ENCODE peak calls at places on chromosomes 12 and 14, in four cellular contexts. S is GM06990, T is mammary epithelial cell, V is A673. B is an unnamed sample.

GRCh38 chr14:80278293-80279037 is 67.2 kb upstream of the DIO2 start:
- DNase-seq in V (no peak), T (no peak), S (no peak), B (peak; percentile 39)

GRCh38 chr14:28298156-28298555 is 468.4 kb upstream of the FOXG1 start:
- DNase-seq in T (no peak), V (no peak), S (no peak), B (no peak)

GRCh38 chr12:107458990-107459389 is 226.6 kb upstream of the PWP1 start:
- DNase-seq in T (no peak), S (no peak), V (no peak), B (no peak)

GRCh38 chr14:78220273-78220672 is 50.1 kb downstream of the NRXN3 start:
- DNase-seq in S (no peak), V (no peak), T (no peak), B (no peak)

GRCh38 chr14:35368993-35369392 is 35.6 kb downstream of the NFKBIA start:
- DNase-seq in T (no peak), S (no peak), V (no peak), B (peak; percentile 36)

GRCh38 chr14:37974421-37974820 is 233.3 kb upstream of the SSTR1 start:
- DNase-seq in T (no peak), V (no peak), S (no peak), B (no peak)

GRCh38 chr14:52862652-52863338 is 71.4 kb upstream of the GNPNAT1 start:
- DNase-seq in V (peak; percentile 31), T (peak; percentile 35), S (no peak), B (no peak)

GRCh38 chr14:30888480-30889243 is 14.3 kb downstream of the COCH start:
- DNase-seq in V (no peak), T (no peak), S (no peak), B (no peak)

GRCh38 chr12:58095002-58095401 is 153.6 kb downstream of the ATP23 start:
- DNase-seq in S (no peak), V (no peak), T (no peak), B (no peak)

GRCh38 chr14:69473271-69473670 is 11.3 kb upstream of the PLEKHD1 start:
- DNase-seq in V (no peak), S (no peak), T (peak; percentile 14), B (no peak)

GRCh38 chr14:72646861-72647528 is 246.9 kb downstream of the DPF3 start:
- DNase-seq in V (no peak), T (no peak), S (no peak), B (no peak)

GRCh38 chr12:93377252-93377542 is 528 bp upstream of the NUDT4 start:
- DNase-seq in T (no peak), S (no peak), V (no peak), B (no peak)

GRCh38 chr12:27449893-27450534 is 3.5 kb downstream of the SMCO2 start:
- DNase-seq in S (no peak), V (no peak), T (no peak), B (no peak)

GRCh38 chr12:73421832-73422231 is 1115.8 kb upstream of the ATXN7L3B start:
- DNase-seq in T (peak; percentile 90), V (no peak), S (no peak), B (no peak)

GRCh38 chr14:102592969-102593840 is 756 bp downstream of the RCOR1 start:
- DNase-seq in S (peak; percentile 69), T (peak; percentile 35), V (peak; percentile 67), B (peak; percentile 61)

GRCh38 chr12:68223067-68223747 is 2.4 kb downstream of the IL26 start:
- DNase-seq in V (peak; percentile 88), T (peak; percentile 71), S (peak; percentile 29), B (peak; percentile 81)

GRCh38 chr14:60508707-60509437 is at the start of gene SIX6:
- DNase-seq in T (no peak), S (no peak), V (peak; percentile 79), B (no peak)

GRCh38 chr12:119693006-119693405 is 25.1 kb downstream of the PRKAB1 start:
- DNase-seq in S (no peak), V (peak; percentile 80), T (peak; percentile 17), B (peak; percentile 72)

GRCh38 chr12:112777387-112778025 is 14.0 kb upstream of the RPH3A start:
- DNase-seq in T (no peak), S (no peak), V (no peak), B (no peak)

GRCh38 chr12:124506145-124506831 is 61.1 kb downstream of the NCOR2 start:
- DNase-seq in V (peak; percentile 98), S (no peak), T (no peak), B (peak; percentile 89)

GRCh38 chr12:52629251-52630103 is 11.1 kb upstream of the KRT73 start:
- DNase-seq in T (no peak), S (no peak), V (no peak), B (no peak)

GRCh38 chr14:35403085-35403396 is 1.5 kb downstream of the NFKBIA start:
- DNase-seq in V (peak; percentile 30), S (peak; percentile 44), T (peak; percentile 56), B (peak; percentile 32)

GRCh38 chr14:61493239-61493638 is 171.9 kb downstream of the PRKCH start:
- DNase-seq in V (no peak), S (no peak), T (peak; percentile 41), B (no peak)

GRCh38 chr12:105601158-105601557 is 270.7 kb downstream of the C12orf75 start:
- DNase-seq in T (no peak), S (no peak), V (no peak), B (no peak)

GRCh38 chr12:94788298-94788697 is 137.9 kb upstream of the TMCC3 start:
- DNase-seq in S (no peak), T (no peak), V (no peak), B (no peak)

GRCh38 chr14:29716150-29716549 is 211.5 kb downstream of the PRKD1 start:
- DNase-seq in V (peak; percentile 17), T (no peak), S (no peak), B (no peak)

GRCh38 chr14:52265248-52265647 is 2.2 kb upstream of the PTGDR start:
- DNase-seq in T (no peak), S (no peak), V (no peak), B (no peak)

GRCh38 chr12:89067436-89067835 is 284.9 kb downstream of the DUSP6 start:
- DNase-seq in T (peak; percentile 95), V (no peak), S (no peak), B (no peak)

GRCh38 chr14:103856105-103856504 is 8.7 kb upstream of the PPP1R13B start:
- DNase-seq in S (no peak), V (no peak), T (no peak), B (no peak)

GRCh38 chr12:114853003-114853529 is 169.1 kb upstream of the TBX3 start:
- DNase-seq in T (no peak), S (no peak), V (no peak), B (peak; percentile 5)

GRCh38 chr14:23605931-23606585 is 27.5 kb upstream of the JPH4 start:
- DNase-seq in S (peak; percentile 79), T (peak; percentile 5), V (no peak), B (no peak)

GRCh38 chr12:48938805-48939204 is 13.5 kb upstream of the FKBP11 start:
- DNase-seq in V (no peak), S (no peak), T (no peak), B (no peak)

GRCh38 chr12:105961821-105962671 is 176.7 kb downstream of the NUAK1 start:
- DNase-seq in V (no peak), S (no peak), T (no peak), B (no peak)

GRCh38 chr12:19946549-19946948 is 421.8 kb upstream of the PDE3A start:
- DNase-seq in S (no peak), T (no peak), V (no peak), B (no peak)

DNA sequence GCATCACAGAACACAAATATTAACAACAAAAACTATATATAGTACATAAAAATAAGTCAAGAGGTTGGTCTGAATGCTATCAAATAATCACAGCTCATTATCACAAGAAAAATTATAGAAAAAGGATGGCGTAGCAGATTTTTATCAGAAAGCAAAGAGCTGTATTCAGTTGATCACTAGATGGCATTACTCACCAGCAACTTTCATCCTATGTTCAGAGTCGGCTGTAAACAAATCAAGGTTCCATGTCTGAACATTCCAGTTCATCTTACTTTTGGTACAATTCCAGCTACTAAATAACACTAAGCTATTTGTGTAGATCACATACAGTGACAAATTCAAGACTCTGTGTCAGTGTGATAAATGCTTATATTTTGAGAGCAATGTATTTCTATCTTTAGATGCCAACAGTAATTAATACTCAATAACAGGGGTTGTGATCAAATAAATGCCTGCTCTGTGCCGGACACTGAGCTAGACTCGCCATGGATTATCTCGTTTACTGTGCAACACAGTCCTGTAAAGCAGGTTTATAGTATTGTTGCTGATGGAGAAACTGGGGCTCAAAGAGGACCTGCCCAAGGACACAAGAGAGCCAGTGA is 30.1 kb downstream of the NRDE2 start:
- DNase-seq in S (no peak), T (peak; percentile 25), V (peak; percentile 71), B (no peak)
- TF ChIP-seq CTCF in S (peak; percentile 19), T (peak; percentile 56), V (peak; percentile 71), B (peak; percentile 75)

GRCh38 chr14:64298773-64299172 is 4.6 kb upstream of the ESR2 start:
- DNase-seq in T (no peak), V (no peak), S (no peak), B (no peak)
- TF ChIP-seq CTCF in T (no peak), V (no peak), S (peak; percentile 12), B (no peak)

DNA sequence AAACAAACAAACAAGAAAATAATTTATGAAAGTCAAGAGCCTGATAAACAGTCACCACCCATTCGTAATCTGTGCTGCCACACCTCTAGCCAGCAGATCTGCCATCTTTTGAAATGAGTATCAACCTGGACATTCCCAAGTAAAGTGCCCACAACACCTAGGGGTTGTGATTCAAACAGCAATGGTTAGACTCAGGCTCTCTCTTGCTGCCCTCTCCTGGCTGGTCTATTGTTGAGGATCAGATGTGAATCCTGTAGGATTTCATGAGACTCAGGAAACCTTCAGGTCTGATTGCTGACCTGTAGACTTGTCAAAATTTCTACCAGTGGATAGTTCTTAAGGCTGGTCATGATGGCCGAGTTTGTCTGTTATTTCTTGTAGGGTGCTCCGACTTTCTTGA is 26.8 kb downstream of the DGLUCY start:
- DNase-seq in S (no peak), V (peak; percentile 44), T (peak; percentile 59), B (no peak)
- TF ChIP-seq CTCF in S (peak; percentile 28), V (peak; percentile 58), T (peak; percentile 81), B (peak; percentile 21)

DNA sequence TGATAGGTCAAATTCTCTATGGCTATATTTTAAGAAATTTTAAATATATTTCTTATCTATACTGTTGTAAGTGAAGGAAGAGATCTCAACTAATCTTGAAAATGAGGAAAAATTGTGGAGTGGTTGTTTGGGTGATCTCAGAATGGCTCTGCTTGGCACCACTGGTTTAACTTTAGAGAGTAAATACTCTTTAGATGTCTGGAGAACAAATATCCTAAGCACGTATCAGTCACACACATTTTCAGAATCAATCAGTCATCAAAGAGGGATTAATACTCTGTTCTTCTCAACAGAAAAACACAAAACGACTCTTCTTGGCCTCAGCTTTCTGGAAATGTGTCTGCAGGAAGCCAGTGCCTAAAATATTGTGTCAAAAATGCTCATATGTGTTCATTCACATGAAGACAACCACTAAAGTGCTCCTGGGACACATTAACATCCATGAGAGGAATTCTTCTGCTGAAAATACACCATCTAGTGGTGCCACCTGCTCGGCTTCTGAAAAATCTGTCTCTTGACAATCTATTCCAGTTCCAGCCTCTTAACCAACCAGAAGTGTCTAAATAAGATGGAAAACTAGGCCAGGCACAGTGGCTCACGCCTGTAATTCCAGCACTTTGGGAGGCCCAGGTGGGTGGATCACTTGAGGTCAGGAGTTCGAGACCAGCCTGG is 81.1 kb upstream of the CCDC198 start:
- DNase-seq in V (peak; percentile 39), T (no peak), S (no peak), B (no peak)
- TF ChIP-seq CTCF in V (peak; percentile 51), T (peak; percentile 31), S (no peak), B (no peak)

GRCh38 chr12:53809005-53809404 is 57.2 kb upstream of the CISTR start:
- DNase-seq in S (no peak), T (no peak), V (no peak), B (no peak)
- TF ChIP-seq CTCF in S (no peak), T (no peak), V (no peak), B (no peak)

B was measured in heart right ventricle.